ENCODE peak calls at places on chromosomes 4 and X, in six cellular contexts. One of them, this sample, is unnamed.

GRCh38 chr4:173426064-173426463 is 27.1 kb upstream of the SCRG1 start:
- DNase-seq in A549: no peak
- DNase-seq in lower lobe of right lung: no peak
- DNase-seq in coronary artery: no peak
- DNase-seq in choroid plexus epithelial cell: no peak
- DNase-seq in heart right ventricle: no peak
- DNase-seq in this sample: no peak

GRCh38 chrX:38232287-38232686 is 11.6 kb upstream of the SRPX start:
- DNase-seq in lower lobe of right lung: no peak
- DNase-seq in A549: no peak
- DNase-seq in coronary artery: no peak
- DNase-seq in choroid plexus epithelial cell: no peak
- DNase-seq in heart right ventricle: no peak
- DNase-seq in this sample: no peak

GRCh38 chr4:22668301-22668700 is 24.4 kb upstream of the GBA3 start:
- DNase-seq in A549: no peak
- DNase-seq in coronary artery: no peak
- DNase-seq in choroid plexus epithelial cell: peak
- DNase-seq in heart right ventricle: no peak
- DNase-seq in lower lobe of right lung: no peak
- DNase-seq in this sample: peak

GRCh38 chrX:136778020-136778419 is 2.7 kb downstream of the ARHGEF6 start:
- DNase-seq in choroid plexus epithelial cell: no peak
- DNase-seq in A549: no peak
- DNase-seq in lower lobe of right lung: no peak
- DNase-seq in coronary artery: no peak
- DNase-seq in heart right ventricle: no peak
- DNase-seq in this sample: no peak

GRCh38 chr4:151004222-151004621 is 10.9 kb downstream of the LRBA start:
- DNase-seq in lower lobe of right lung: no peak
- DNase-seq in heart right ventricle: no peak
- DNase-seq in choroid plexus epithelial cell: peak
- DNase-seq in A549: no peak
- DNase-seq in coronary artery: no peak
- DNase-seq in this sample: no peak

GRCh38 chr4:147550626-147551250 is 66.5 kb upstream of the TMEM184C start:
- DNase-seq in choroid plexus epithelial cell: peak
- DNase-seq in lower lobe of right lung: no peak
- DNase-seq in coronary artery: no peak
- DNase-seq in heart right ventricle: no peak
- DNase-seq in A549: no peak
- DNase-seq in this sample: peak

GRCh38 chr4:174244441-174244840 is 39.0 kb downstream of the FBXO8 start:
- DNase-seq in coronary artery: no peak
- DNase-seq in heart right ventricle: no peak
- DNase-seq in choroid plexus epithelial cell: peak
- DNase-seq in lower lobe of right lung: no peak
- DNase-seq in A549: no peak
- DNase-seq in this sample: no peak

GRCh38 chrX:131063613-131064012 is 5.5 kb downstream of the ARHGAP36 start:
- DNase-seq in coronary artery: no peak
- DNase-seq in A549: no peak
- DNase-seq in heart right ventricle: no peak
- DNase-seq in lower lobe of right lung: no peak
- DNase-seq in choroid plexus epithelial cell: no peak
- DNase-seq in this sample: no peak

GRCh38 chr4:126202226-126202625 is 887.5 kb downstream of the FAT4 start:
- DNase-seq in lower lobe of right lung: no peak
- DNase-seq in choroid plexus epithelial cell: no peak
- DNase-seq in coronary artery: no peak
- DNase-seq in heart right ventricle: no peak
- DNase-seq in A549: no peak
- DNase-seq in this sample: no peak

GRCh38 chr4:7719354-7720174 is 220.1 kb downstream of the AFAP1 start:
- DNase-seq in heart right ventricle: peak
- DNase-seq in A549: peak
- DNase-seq in choroid plexus epithelial cell: peak
- DNase-seq in lower lobe of right lung: peak
- DNase-seq in coronary artery: no peak
- DNase-seq in this sample: no peak

GRCh38 chr4:181613210-181613609 is 630.0 kb upstream of the TENM3 start:
- DNase-seq in A549: no peak
- DNase-seq in choroid plexus epithelial cell: no peak
- DNase-seq in lower lobe of right lung: no peak
- DNase-seq in coronary artery: no peak
- DNase-seq in heart right ventricle: no peak
- DNase-seq in this sample: no peak

GRCh38 chrX:48083212-48083611 is 11.8 kb upstream of the ZNF630 start:
- DNase-seq in coronary artery: no peak
- DNase-seq in choroid plexus epithelial cell: peak
- DNase-seq in A549: peak
- DNase-seq in lower lobe of right lung: no peak
- DNase-seq in heart right ventricle: no peak
- DNase-seq in this sample: peak

GRCh38 chr4:20253799-20254409 is 2.2 kb downstream of the SLIT2 start:
- DNase-seq in choroid plexus epithelial cell: peak
- DNase-seq in lower lobe of right lung: peak
- DNase-seq in coronary artery: peak
- DNase-seq in heart right ventricle: peak
- DNase-seq in A549: no peak
- DNase-seq in this sample: no peak

GRCh38 chr4:101191302-101192098 is 155.8 kb downstream of the PPP3CA start:
- DNase-seq in coronary artery: peak
- DNase-seq in A549: no peak
- DNase-seq in choroid plexus epithelial cell: peak
- DNase-seq in lower lobe of right lung: peak
- DNase-seq in heart right ventricle: peak
- DNase-seq in this sample: peak

GRCh38 chrX:77442728-77443127 is 4.5 kb upstream of the FGF16 start:
- DNase-seq in coronary artery: no peak
- DNase-seq in heart right ventricle: no peak
- DNase-seq in lower lobe of right lung: no peak
- DNase-seq in A549: peak
- DNase-seq in choroid plexus epithelial cell: peak
- DNase-seq in this sample: peak

GRCh38 chr4:47154816-47155370 is 123.5 kb downstream of the GABRB1 start:
- DNase-seq in A549: no peak
- DNase-seq in heart right ventricle: no peak
- DNase-seq in choroid plexus epithelial cell: no peak
- DNase-seq in coronary artery: no peak
- DNase-seq in lower lobe of right lung: no peak
- DNase-seq in this sample: no peak

GRCh38 chrX:1185556-1185955 is 26.9 kb downstream of the CRLF2 start:
- DNase-seq in choroid plexus epithelial cell: no peak
- DNase-seq in lower lobe of right lung: no peak
- DNase-seq in coronary artery: no peak
- DNase-seq in A549: no peak
- DNase-seq in heart right ventricle: no peak
- DNase-seq in this sample: no peak

GRCh38 chrX:110162867-110163266 is 155.0 kb downstream of the AMMECR1 start:
- DNase-seq in A549: no peak
- DNase-seq in coronary artery: no peak
- DNase-seq in choroid plexus epithelial cell: no peak
- DNase-seq in heart right ventricle: no peak
- DNase-seq in lower lobe of right lung: no peak
- DNase-seq in this sample: no peak

GRCh38 chrX:39897741-39898097 is 200.0 kb downstream of the BCOR start:
- DNase-seq in lower lobe of right lung: no peak
- DNase-seq in heart right ventricle: no peak
- DNase-seq in choroid plexus epithelial cell: no peak
- DNase-seq in A549: no peak
- DNase-seq in coronary artery: no peak
- DNase-seq in this sample: no peak

GRCh38 chr4:94648699-94649098 is 109.1 kb upstream of the BMPR1B start:
- DNase-seq in heart right ventricle: no peak
- DNase-seq in choroid plexus epithelial cell: no peak
- DNase-seq in A549: no peak
- DNase-seq in coronary artery: no peak
- DNase-seq in lower lobe of right lung: no peak
- DNase-seq in this sample: no peak

GRCh38 chr4:94650129-94650495 is 107.6 kb upstream of the BMPR1B start:
- DNase-seq in lower lobe of right lung: no peak
- DNase-seq in coronary artery: no peak
- DNase-seq in heart right ventricle: no peak
- DNase-seq in choroid plexus epithelial cell: peak
- DNase-seq in A549: no peak
- DNase-seq in this sample: no peak

GRCh38 chr4:94650690-94651089 is 107.1 kb upstream of the BMPR1B start:
- DNase-seq in heart right ventricle: no peak
- DNase-seq in A549: peak
- DNase-seq in coronary artery: no peak
- DNase-seq in lower lobe of right lung: no peak
- DNase-seq in choroid plexus epithelial cell: peak
- DNase-seq in this sample: no peak

GRCh38 chr4:94653095-94653649 is 104.6 kb upstream of the BMPR1B start:
- DNase-seq in heart right ventricle: no peak
- DNase-seq in lower lobe of right lung: no peak
- DNase-seq in choroid plexus epithelial cell: no peak
- DNase-seq in A549: no peak
- DNase-seq in coronary artery: no peak
- DNase-seq in this sample: no peak

DNA sequence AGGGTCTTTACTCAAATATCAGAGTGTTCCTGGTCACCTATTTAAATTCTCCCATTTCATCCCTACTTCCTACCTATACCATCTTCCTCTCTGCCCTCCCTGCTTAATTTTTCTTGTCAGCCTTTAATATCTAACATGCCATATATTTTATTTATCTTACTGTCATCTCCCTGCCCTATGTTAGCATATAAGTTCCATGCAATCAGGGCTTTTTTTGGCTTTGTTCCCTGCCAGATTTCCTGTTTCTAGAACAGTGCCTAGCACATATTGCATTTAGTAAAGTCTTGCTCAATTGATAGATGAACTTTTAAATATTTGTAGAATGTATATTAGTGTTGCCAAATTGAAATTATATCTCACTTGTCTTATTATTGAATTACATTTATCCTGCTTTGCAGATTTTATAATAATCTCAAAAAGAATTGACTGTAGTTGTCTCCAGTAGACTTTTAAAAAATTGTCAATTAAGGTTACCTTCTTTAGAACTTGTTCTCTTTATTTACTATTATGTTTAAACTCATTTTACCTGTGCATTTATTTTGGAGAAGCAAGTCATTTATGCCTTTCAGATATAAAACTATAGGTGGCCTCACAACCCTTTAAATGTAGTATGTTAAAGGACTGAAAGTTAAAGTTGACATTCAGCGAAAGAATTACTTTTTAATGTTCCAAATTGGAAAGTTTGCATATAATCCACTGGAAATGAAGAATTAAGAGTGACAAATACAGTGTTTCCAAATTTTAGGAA is 108.2 kb upstream of the BMPR1B start:
- DNase-seq in A549: no peak
- DNase-seq in lower lobe of right lung: no peak
- DNase-seq in heart right ventricle: no peak
- DNase-seq in choroid plexus epithelial cell: peak
- DNase-seq in coronary artery: no peak
- DNase-seq in this sample: no peak
- TF ChIP-seq CTCF in A549: peak
- TF ChIP-seq CTCF in lower lobe of right lung: no peak
- TF ChIP-seq CTCF in heart right ventricle: no peak
- TF ChIP-seq CTCF in choroid plexus epithelial cell: no peak
- TF ChIP-seq CTCF in coronary artery: no peak
- TF ChIP-seq CTCF in this sample: no peak

DNA sequence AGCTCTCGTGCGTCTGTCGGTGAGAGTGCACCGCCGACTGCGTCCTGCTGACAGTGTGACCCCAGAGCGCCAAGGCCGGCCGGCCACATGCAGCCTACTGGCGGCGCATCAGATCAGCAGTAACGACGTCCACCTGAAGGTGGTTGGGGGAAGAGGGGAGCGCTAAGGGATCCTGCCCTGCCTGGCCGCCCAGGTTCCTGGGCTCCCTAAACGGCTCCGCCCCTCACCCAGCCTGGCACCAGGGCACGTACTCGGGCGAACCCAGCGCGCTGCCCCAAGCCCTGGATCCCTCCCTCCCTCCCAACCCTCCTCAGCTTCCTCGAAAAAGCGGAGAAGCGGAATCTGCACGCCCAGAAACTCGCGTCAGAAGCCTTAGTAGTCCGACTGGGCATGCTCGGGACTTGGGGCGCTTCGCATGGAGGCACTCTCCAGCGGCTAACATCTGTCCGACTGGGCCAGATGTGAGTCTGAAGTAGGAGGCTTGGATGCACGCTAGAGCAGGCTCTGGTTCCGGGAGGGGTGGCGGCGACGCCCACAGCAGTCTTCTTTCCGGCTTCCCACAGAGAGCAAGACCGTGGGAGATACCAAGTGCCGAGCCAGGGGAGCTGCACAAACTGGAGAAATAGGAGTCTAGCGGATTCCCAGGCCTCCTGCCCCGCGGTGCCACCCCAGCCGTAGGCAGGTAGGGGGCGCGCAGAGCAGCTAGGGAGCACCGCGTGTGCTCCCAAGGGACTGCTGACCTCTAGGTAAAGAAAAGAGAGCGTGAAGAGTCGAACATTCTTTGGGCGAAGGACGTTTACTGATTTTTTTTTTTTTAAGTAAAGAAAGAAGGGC is 114.4 kb upstream of the TEX13C start:
- DNase-seq in choroid plexus epithelial cell: peak
- DNase-seq in A549: peak
- DNase-seq in coronary artery: peak
- DNase-seq in heart right ventricle: peak
- DNase-seq in lower lobe of right lung: peak
- DNase-seq in this sample: no peak
- TF ChIP-seq CTCF in choroid plexus epithelial cell: no peak
- TF ChIP-seq CTCF in A549: peak
- TF ChIP-seq CTCF in coronary artery: no peak
- TF ChIP-seq CTCF in heart right ventricle: no peak
- TF ChIP-seq CTCF in lower lobe of right lung: no peak
- TF ChIP-seq CTCF in this sample: no peak

DNA sequence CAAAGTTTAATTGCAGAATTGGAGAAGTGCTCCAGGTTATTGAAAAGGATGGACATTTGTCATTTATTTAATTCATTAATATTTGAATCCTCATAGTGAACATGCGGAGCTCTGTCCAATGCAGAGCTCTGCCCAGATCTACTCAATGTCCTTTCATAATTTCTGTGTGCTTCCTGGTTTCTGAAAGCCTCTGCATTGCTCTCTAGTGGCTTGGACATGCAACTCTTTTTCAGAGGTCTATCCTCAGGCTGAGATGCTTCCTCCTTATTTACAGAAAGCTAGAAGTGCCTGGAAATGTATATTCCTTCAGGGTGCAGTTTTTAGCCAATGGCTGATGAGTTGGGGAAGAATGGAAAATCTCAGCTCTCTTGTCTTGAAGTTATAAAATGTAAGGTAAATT is 786.1 kb upstream of the AADAT start:
- DNase-seq in lower lobe of right lung: no peak
- DNase-seq in heart right ventricle: no peak
- DNase-seq in choroid plexus epithelial cell: peak
- DNase-seq in coronary artery: no peak
- DNase-seq in A549: no peak
- DNase-seq in this sample: no peak
- TF ChIP-seq CTCF in lower lobe of right lung: no peak
- TF ChIP-seq CTCF in heart right ventricle: no peak
- TF ChIP-seq CTCF in choroid plexus epithelial cell: peak
- TF ChIP-seq CTCF in coronary artery: no peak
- TF ChIP-seq CTCF in A549: no peak
- TF ChIP-seq CTCF in this sample: no peak

DNA sequence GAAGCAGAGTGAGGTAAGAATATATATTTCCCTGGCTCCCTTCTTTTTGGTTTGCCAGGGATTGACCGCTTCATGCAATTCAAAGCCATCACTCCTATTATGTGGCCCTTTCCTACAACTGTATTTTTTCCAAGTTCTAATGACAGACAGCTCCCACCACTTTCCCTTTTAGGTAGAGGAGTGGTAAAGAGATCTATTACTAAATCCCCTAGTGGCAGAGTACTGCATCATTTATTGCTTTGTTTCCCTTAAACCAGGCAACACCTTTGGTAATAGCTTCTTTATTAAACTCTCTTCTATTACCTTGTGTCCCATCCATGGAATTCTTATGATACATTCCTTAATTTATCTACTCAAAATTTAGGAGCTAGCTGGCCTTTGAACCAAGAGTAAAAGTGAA is 90.7 kb downstream of the CNOT6L start:
- DNase-seq in coronary artery: no peak
- DNase-seq in lower lobe of right lung: no peak
- DNase-seq in choroid plexus epithelial cell: no peak
- DNase-seq in heart right ventricle: no peak
- DNase-seq in A549: no peak
- DNase-seq in this sample: no peak
- TF ChIP-seq CTCF in coronary artery: no peak
- TF ChIP-seq CTCF in lower lobe of right lung: no peak
- TF ChIP-seq CTCF in choroid plexus epithelial cell: no peak
- TF ChIP-seq CTCF in heart right ventricle: no peak
- TF ChIP-seq CTCF in A549: no peak
- TF ChIP-seq CTCF in this sample: no peak

This sample was measured in BJ.